ENCODE peak calls at places on chromosomes 11 and 22, in five cellular contexts. N is right atrium auricular region, P is lower leg skin, D is thoracic aorta, G is WERI-Rb-1. Z is an unnamed sample.

GRCh38 chr11:10556590-10556989 is 11.9 kb downstream of the LYVE1 start:
- DNase-seq in N (no peak), P (no peak), D (no peak), G (no peak), Z (no peak)

GRCh38 chr11:114972105-114972504 is 293.8 kb downstream of the NXPE2 start:
- DNase-seq in N (no peak), P (no peak), D (no peak), G (no peak), Z (no peak)

GRCh38 chr22:19488884-19489843 is 9.4 kb downstream of the CDC45 start:
- DNase-seq in N (no peak), P (no peak), D (no peak), G (no peak), Z (peak)

GRCh38 chr11:110015695-110016094 is 77.5 kb upstream of the ZC3H12C start:
- DNase-seq in N (no peak), P (no peak), D (no peak), G (no peak), Z (no peak)

GRCh38 chr11:84437129-84438123 is 1151.3 kb upstream of the CCDC90B start:
- DNase-seq in N (no peak), P (no peak), D (no peak), G (no peak), Z (no peak)

GRCh38 chr11:31397239-31397834 is 27.7 kb downstream of the DNAJC24 start:
- DNase-seq in N (no peak), P (no peak), D (no peak), G (no peak), Z (peak)

GRCh38 chr11:108733479-108734116 is 68.7 kb downstream of the DDX10 start:
- DNase-seq in N (no peak), P (no peak), D (no peak), G (no peak), Z (peak)

GRCh38 chr11:17063171-17064002 is 14.1 kb downstream of the RPS13 start:
- DNase-seq in N (no peak), P (no peak), D (no peak), G (peak), Z (peak)

GRCh38 chr11:10436733-10437132 is 18.3 kb upstream of the AMPD3 start:
- DNase-seq in N (no peak), P (no peak), D (no peak), G (no peak), Z (no peak)

GRCh38 chr11:121965330-121965729 is 150.7 kb downstream of the BLID start:
- DNase-seq in N (no peak), P (no peak), D (no peak), G (no peak), Z (peak)

DNA sequence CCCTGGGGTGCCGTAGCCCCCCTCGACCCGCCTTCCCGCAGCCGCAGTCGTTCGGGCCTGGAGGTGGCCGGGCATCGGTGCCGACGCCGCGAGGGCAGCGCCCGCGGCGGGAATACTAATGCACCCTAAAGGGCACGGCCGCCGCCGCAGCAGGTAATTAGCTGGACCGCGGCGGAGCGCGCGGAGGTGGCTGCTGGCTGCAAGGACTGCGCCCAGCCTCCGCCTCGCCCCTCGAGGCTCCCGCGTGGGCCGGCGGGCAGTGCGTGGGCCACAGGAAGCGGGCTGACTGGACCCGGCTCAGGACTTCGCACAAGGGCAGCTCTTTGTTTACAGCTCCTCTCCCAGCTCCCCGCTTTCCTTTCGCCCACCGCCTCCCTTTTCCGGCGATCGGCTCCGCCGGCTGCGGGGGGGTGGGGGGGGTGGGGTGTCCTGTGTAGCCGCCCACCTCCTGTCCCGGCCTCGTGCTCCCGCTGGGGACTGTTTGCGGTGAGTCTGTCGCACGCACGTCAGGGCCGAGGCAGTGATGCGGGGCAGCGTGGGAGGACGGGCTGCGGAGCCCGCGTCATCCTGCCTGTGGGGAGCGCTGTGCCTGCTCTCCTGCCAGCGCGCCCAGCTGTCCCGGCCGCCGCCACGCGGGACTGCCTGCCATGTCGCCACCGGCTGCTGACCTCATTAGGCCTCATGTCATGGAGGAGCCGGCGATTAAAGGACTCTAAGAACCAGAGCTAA is 53.2 kb downstream of the GRIK4 start:
- DNase-seq in N (peak), P (no peak), D (no peak), G (peak), Z (peak)
- TF ChIP-seq CTCF in N (no peak), P (no peak), D (no peak), G (peak), Z (peak)

GRCh38 chr22:35894464-35894878 is 134.2 kb downstream of the RBFOX2 start:
- DNase-seq in N (no peak), P (no peak), D (peak), G (no peak), Z (no peak)
- H3K4me3 ChIP-seq in N (peak), P (no peak), D (peak), G (no peak), Z (peak)

GRCh38 chr22:22683668-22684361 is 39.4 kb downstream of the GGTLC2 start:
- DNase-seq in N (no peak), P (no peak), D (no peak), G (no peak), Z (no peak)

GRCh38 chr22:22682807-22683667 is 38.6 kb downstream of the GGTLC2 start:
- DNase-seq in N (no peak), P (no peak), D (no peak), G (no peak), Z (no peak)

GRCh38 chr22:22685586-22685985 is 41.2 kb downstream of the GGTLC2 start:
- DNase-seq in N (no peak), P (no peak), D (no peak), G (no peak), Z (no peak)

GRCh38 chr22:22682196-22682595 is 37.8 kb downstream of the GGTLC2 start:
- DNase-seq in N (no peak), P (no peak), D (no peak), G (no peak), Z (no peak)

DNA sequence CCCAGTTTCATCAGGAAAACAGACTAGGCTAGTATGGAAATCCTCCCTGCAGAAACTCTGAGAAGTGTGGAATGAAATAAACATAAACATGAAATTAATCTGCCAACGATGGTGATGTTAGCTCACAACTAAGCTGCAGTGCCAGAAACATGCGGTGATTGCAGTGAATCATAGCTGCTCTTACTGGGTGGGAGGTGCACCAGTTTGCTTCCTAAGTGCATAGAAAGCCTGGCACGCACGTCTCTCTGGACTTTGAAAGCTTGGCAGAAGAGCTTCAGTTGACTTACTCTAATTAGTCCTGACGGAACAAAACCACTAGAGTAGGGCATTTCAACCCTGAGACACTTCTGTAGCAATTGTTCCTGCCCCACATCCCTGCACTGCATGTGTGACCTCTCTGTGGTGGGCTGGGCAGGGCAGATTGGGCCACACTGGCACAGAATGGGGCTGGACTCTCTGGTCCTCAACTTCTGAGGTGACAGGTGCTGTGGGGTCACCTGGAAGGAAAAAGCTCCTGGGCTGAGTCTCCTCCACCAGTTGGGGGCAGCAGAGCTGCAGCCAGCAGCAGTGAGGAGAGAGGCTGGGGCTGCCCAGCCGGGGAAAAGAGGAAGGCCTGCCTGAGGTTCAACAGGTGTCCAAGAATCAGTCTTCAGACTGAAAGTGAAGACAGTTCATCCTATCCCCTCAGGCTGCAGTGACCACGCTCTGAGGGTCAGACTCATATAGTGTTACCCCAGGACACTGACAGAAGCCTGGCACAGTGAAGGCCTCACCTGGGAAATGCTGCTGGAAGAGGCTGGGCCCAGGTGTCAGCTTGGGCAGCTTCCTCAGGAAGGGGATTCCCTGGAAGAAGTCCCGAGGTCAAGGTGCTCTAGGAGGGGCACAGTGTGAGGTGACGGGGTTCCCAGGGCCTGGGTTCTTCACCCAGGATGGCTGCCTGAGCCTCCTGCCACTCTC is 40.5 kb downstream of the GGTLC2 start:
- DNase-seq in N (no peak), P (no peak), D (no peak), G (peak), Z (peak)
- TF ChIP-seq CTCF in N (no peak), P (no peak), D (no peak), G (peak), Z (peak)

GRCh38 chr11:63020671-63021255 is 5.1 kb upstream of the SLC22A8 start:
- DNase-seq in N (no peak), P (no peak), D (no peak), G (peak), Z (no peak)
- H3K4me3 ChIP-seq in N (no peak), P (no peak), D (no peak), G (no peak), Z (no peak)

GRCh38 chr11:13183826-13184196 is 93.8 kb upstream of the BMAL1 start:
- DNase-seq in N (no peak), P (no peak), D (no peak), G (no peak), Z (no peak)
- TF ChIP-seq CTCF in N (no peak), P (no peak), D (no peak), G (no peak), Z (no peak)

DNA sequence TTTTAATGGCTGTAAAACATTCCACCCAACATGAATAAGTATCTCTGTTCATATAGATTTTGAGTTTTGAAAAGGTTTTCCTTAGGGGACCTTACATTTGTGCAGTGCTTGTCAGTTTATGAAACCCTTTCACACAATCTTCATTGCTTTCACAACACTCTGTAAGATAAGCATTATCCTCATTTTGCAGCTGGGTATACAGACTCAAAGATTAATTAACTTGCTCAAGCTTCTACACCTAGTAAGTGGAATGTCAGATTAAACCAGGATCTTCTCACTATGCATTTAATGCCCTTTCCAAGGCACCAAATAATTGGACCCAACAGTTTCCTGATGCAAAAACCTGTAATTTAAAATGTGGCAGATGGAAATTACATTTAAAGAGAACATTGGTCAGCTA is 11.6 kb upstream of the GAB2 start:
- DNase-seq in N (no peak), P (no peak), D (no peak), G (no peak), Z (no peak)
- H3K4me3 ChIP-seq in N (no peak), P (no peak), D (no peak), G (no peak), Z (no peak)

DNA sequence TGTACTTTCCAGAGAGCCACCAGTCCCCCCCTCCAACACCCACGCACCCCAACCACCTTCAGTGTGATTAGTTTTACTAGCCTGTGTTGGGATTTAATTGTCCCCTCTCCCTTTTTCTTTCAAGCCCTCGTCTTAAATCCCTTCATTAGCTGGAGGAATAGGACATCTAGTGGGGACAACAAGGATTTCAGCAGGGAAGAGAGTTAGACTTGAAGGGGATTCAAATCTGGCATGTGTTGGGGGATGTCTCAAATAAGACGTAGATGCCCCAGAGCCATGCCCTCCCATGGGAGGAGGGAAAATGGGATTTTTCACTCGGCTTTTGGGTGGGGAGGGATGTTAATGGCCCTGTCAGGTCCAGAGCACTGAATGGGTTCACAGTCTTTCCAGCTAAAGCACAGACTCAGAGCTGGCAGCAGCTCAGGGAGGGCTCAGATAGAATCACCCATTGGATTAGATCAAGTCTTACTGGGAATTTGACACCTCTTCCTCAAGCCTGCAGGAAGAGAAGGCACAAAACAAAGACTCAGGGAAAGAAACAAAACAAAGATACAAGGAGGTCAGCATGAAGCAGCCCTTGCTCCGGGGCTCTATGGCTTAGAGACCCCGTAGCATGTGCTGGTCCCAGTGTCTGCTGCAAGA is 10.7 kb downstream of the INS start:
- DNase-seq in N (no peak), P (no peak), D (no peak), G (no peak), Z (peak)
- TF ChIP-seq CTCF in N (no peak), P (no peak), D (peak), G (peak), Z (peak)

GRCh38 chr11:129935723-129936122 is 40.3 kb upstream of the NFRKB start:
- DNase-seq in N (no peak), P (no peak), D (no peak), G (no peak), Z (no peak)
- H3K4me3 ChIP-seq in N (no peak), P (no peak), D (no peak), G (no peak), Z (no peak)

Z was measured in AG10803.